ENCODE peak calls at places on chromosomes 7 and 10, in six cellular contexts. One of them, this sample, is unnamed. For H3K27me3, the result is how much of the 10 kb centered on the place peaks cover.

GRCh38 chr10:22825841-22826240 is 102.0 kb upstream of the ARMC3 start:
- DNase-seq in sigmoid colon: no peak
- DNase-seq in pancreas: no peak
- DNase-seq in lower lobe of right lung: peak
- DNase-seq in fibroblast of lung: no peak
- DNase-seq in endothelial cell of umbilical vein: no peak
- DNase-seq in this sample: no peak

GRCh38 chr10:93861825-93862224 is 32.0 kb upstream of the SLC35G1 start:
- DNase-seq in fibroblast of lung: no peak
- DNase-seq in lower lobe of right lung: no peak
- DNase-seq in endothelial cell of umbilical vein: no peak
- DNase-seq in sigmoid colon: no peak
- DNase-seq in pancreas: no peak
- DNase-seq in this sample: no peak

GRCh38 chr10:3057946-3058345 is 9.4 kb upstream of the PFKP start:
- DNase-seq in endothelial cell of umbilical vein: no peak
- DNase-seq in pancreas: no peak
- DNase-seq in fibroblast of lung: no peak
- DNase-seq in lower lobe of right lung: no peak
- DNase-seq in sigmoid colon: peak
- DNase-seq in this sample: no peak

GRCh38 chr10:14412624-14413023 is 81.9 kb upstream of the FRMD4A start:
- DNase-seq in sigmoid colon: no peak
- DNase-seq in endothelial cell of umbilical vein: no peak
- DNase-seq in pancreas: no peak
- DNase-seq in fibroblast of lung: no peak
- DNase-seq in lower lobe of right lung: no peak
- DNase-seq in this sample: no peak

GRCh38 chr7:110607050-110607862 is 483.7 kb upstream of the LRRN3 start:
- DNase-seq in pancreas: no peak
- DNase-seq in lower lobe of right lung: no peak
- DNase-seq in sigmoid colon: no peak
- DNase-seq in fibroblast of lung: no peak
- DNase-seq in endothelial cell of umbilical vein: no peak
- DNase-seq in this sample: no peak

GRCh38 chr10:59181668-59182067 is 5.2 kb downstream of the PHYHIPL start:
- DNase-seq in sigmoid colon: no peak
- DNase-seq in fibroblast of lung: peak
- DNase-seq in lower lobe of right lung: no peak
- DNase-seq in endothelial cell of umbilical vein: peak
- DNase-seq in pancreas: no peak
- DNase-seq in this sample: no peak

GRCh38 chr7:47956220-47956619 is 8.0 kb upstream of the PKD1L1 start:
- DNase-seq in endothelial cell of umbilical vein: no peak
- DNase-seq in pancreas: no peak
- DNase-seq in fibroblast of lung: no peak
- DNase-seq in sigmoid colon: no peak
- DNase-seq in lower lobe of right lung: no peak
- DNase-seq in this sample: no peak

GRCh38 chr7:33939121-33939520 is 33.8 kb downstream of the BMPER start:
- DNase-seq in fibroblast of lung: no peak
- DNase-seq in endothelial cell of umbilical vein: no peak
- DNase-seq in lower lobe of right lung: no peak
- DNase-seq in pancreas: no peak
- DNase-seq in sigmoid colon: no peak
- DNase-seq in this sample: no peak

GRCh38 chr7:29956477-29956836 is 33.1 kb downstream of the SCRN1 start:
- DNase-seq in pancreas: no peak
- DNase-seq in lower lobe of right lung: no peak
- DNase-seq in fibroblast of lung: no peak
- DNase-seq in endothelial cell of umbilical vein: no peak
- DNase-seq in sigmoid colon: no peak
- DNase-seq in this sample: no peak

GRCh38 chr7:144452064-144452463 is 48.6 kb upstream of the NOBOX start:
- DNase-seq in fibroblast of lung: no peak
- DNase-seq in sigmoid colon: no peak
- DNase-seq in endothelial cell of umbilical vein: no peak
- DNase-seq in lower lobe of right lung: no peak
- DNase-seq in pancreas: no peak
- DNase-seq in this sample: no peak

GRCh38 chr7:16657656-16658279 is 11.8 kb downstream of the BZW2 start:
- DNase-seq in sigmoid colon: no peak
- DNase-seq in endothelial cell of umbilical vein: no peak
- DNase-seq in lower lobe of right lung: no peak
- DNase-seq in fibroblast of lung: peak
- DNase-seq in pancreas: no peak
- DNase-seq in this sample: no peak

GRCh38 chr7:104979167-104979841 is 34.7 kb upstream of the KMT2E start:
- DNase-seq in sigmoid colon: no peak
- DNase-seq in lower lobe of right lung: no peak
- DNase-seq in endothelial cell of umbilical vein: no peak
- DNase-seq in pancreas: no peak
- DNase-seq in fibroblast of lung: peak
- DNase-seq in this sample: no peak

GRCh38 chr7:123627859-123628258 is 26.2 kb downstream of the ASB15 start:
- DNase-seq in lower lobe of right lung: no peak
- DNase-seq in sigmoid colon: no peak
- DNase-seq in pancreas: no peak
- DNase-seq in fibroblast of lung: no peak
- DNase-seq in endothelial cell of umbilical vein: no peak
- DNase-seq in this sample: no peak

GRCh38 chr7:114574384-114574783 is 159.8 kb downstream of the FOXP2 start:
- DNase-seq in endothelial cell of umbilical vein: no peak
- DNase-seq in lower lobe of right lung: no peak
- DNase-seq in sigmoid colon: no peak
- DNase-seq in fibroblast of lung: peak
- DNase-seq in pancreas: no peak
- DNase-seq in this sample: no peak

GRCh38 chr10:71618598-71618997 is 101.0 kb downstream of the C10orf105 start:
- DNase-seq in sigmoid colon: no peak
- DNase-seq in pancreas: no peak
- DNase-seq in lower lobe of right lung: no peak
- DNase-seq in endothelial cell of umbilical vein: no peak
- DNase-seq in fibroblast of lung: no peak
- DNase-seq in this sample: no peak

GRCh38 chr7:14754631-14755030 is 147.9 kb downstream of the DGKB start:
- DNase-seq in sigmoid colon: no peak
- DNase-seq in pancreas: no peak
- DNase-seq in fibroblast of lung: peak
- DNase-seq in lower lobe of right lung: no peak
- DNase-seq in endothelial cell of umbilical vein: peak
- DNase-seq in this sample: no peak

GRCh38 chr10:29317027-29317420 is 28.2 kb downstream of the LYZL1 start:
- DNase-seq in lower lobe of right lung: no peak
- DNase-seq in fibroblast of lung: peak
- DNase-seq in sigmoid colon: no peak
- DNase-seq in endothelial cell of umbilical vein: peak
- DNase-seq in pancreas: no peak
- DNase-seq in this sample: no peak

GRCh38 chr7:72217151-72217550 is 195.0 kb downstream of the CALN1 start:
- DNase-seq in fibroblast of lung: no peak
- DNase-seq in sigmoid colon: no peak
- DNase-seq in lower lobe of right lung: no peak
- DNase-seq in endothelial cell of umbilical vein: no peak
- DNase-seq in pancreas: no peak
- DNase-seq in this sample: no peak

GRCh38 chr10:101351017-101351416 is 2.9 kb upstream of the BTRC start:
- DNase-seq in pancreas: no peak
- DNase-seq in lower lobe of right lung: no peak
- DNase-seq in fibroblast of lung: no peak
- DNase-seq in endothelial cell of umbilical vein: no peak
- DNase-seq in sigmoid colon: no peak
- DNase-seq in this sample: no peak

GRCh38 chr10:121088524-121088923 is 237.4 kb downstream of the WDR11 start:
- DNase-seq in endothelial cell of umbilical vein: no peak
- DNase-seq in pancreas: no peak
- DNase-seq in lower lobe of right lung: no peak
- DNase-seq in sigmoid colon: no peak
- DNase-seq in fibroblast of lung: no peak
- DNase-seq in this sample: no peak

GRCh38 chr10:46225597-46225996 is 61.2 kb upstream of the ANTXRL start:
- DNase-seq in pancreas: peak
- DNase-seq in fibroblast of lung: no peak
- DNase-seq in endothelial cell of umbilical vein: no peak
- DNase-seq in lower lobe of right lung: no peak
- DNase-seq in sigmoid colon: peak
- DNase-seq in this sample: no peak

GRCh38 chr10:7111574-7111973 is 299.3 kb downstream of the SFMBT2 start:
- DNase-seq in sigmoid colon: no peak
- DNase-seq in fibroblast of lung: peak
- DNase-seq in pancreas: no peak
- DNase-seq in lower lobe of right lung: no peak
- DNase-seq in endothelial cell of umbilical vein: peak
- DNase-seq in this sample: no peak

GRCh38 chr7:148883233-148884048 is 650 bp downstream of the EZH2 start:
- DNase-seq in endothelial cell of umbilical vein: peak
- DNase-seq in lower lobe of right lung: peak
- DNase-seq in sigmoid colon: peak
- DNase-seq in pancreas: peak
- DNase-seq in fibroblast of lung: no peak
- DNase-seq in this sample: peak

GRCh38 chr7:134669845-134670373 is 23.3 kb downstream of the BPGM start:
- DNase-seq in lower lobe of right lung: peak
- DNase-seq in pancreas: peak
- DNase-seq in fibroblast of lung: peak
- DNase-seq in endothelial cell of umbilical vein: peak
- DNase-seq in sigmoid colon: no peak
- DNase-seq in this sample: no peak

GRCh38 chr10:74634995-74635536 is 191.3 kb upstream of the KAT6B start:
- DNase-seq in pancreas: no peak
- DNase-seq in endothelial cell of umbilical vein: no peak
- DNase-seq in sigmoid colon: no peak
- DNase-seq in lower lobe of right lung: no peak
- DNase-seq in fibroblast of lung: no peak
- DNase-seq in this sample: no peak

GRCh38 chr10:122060250-122060649 is 71.3 kb downstream of the TACC2 start:
- DNase-seq in sigmoid colon: peak
- DNase-seq in lower lobe of right lung: no peak
- DNase-seq in pancreas: no peak
- DNase-seq in endothelial cell of umbilical vein: no peak
- DNase-seq in fibroblast of lung: peak
- DNase-seq in this sample: no peak

GRCh38 chr10:78924319-78925003 is 144.3 kb upstream of the ZMIZ1 start:
- DNase-seq in lower lobe of right lung: no peak
- DNase-seq in fibroblast of lung: no peak
- DNase-seq in endothelial cell of umbilical vein: no peak
- DNase-seq in sigmoid colon: no peak
- DNase-seq in pancreas: no peak
- DNase-seq in this sample: no peak

GRCh38 chr10:58802047-58802446 is 289.4 kb downstream of the BICC1 start:
- DNase-seq in fibroblast of lung: no peak
- DNase-seq in endothelial cell of umbilical vein: no peak
- DNase-seq in pancreas: no peak
- DNase-seq in lower lobe of right lung: no peak
- DNase-seq in sigmoid colon: no peak
- DNase-seq in this sample: no peak

GRCh38 chr10:121590772-121591171 is 7.5 kb downstream of the FGFR2 start:
- DNase-seq in endothelial cell of umbilical vein: no peak
- DNase-seq in pancreas: no peak
- DNase-seq in lower lobe of right lung: no peak
- DNase-seq in sigmoid colon: peak
- DNase-seq in fibroblast of lung: no peak
- DNase-seq in this sample: no peak

GRCh38 chr10:96417432-96417831 is 58.6 kb upstream of the OPALIN start:
- DNase-seq in lower lobe of right lung: no peak
- DNase-seq in pancreas: no peak
- DNase-seq in sigmoid colon: no peak
- DNase-seq in endothelial cell of umbilical vein: no peak
- DNase-seq in fibroblast of lung: peak
- DNase-seq in this sample: no peak

GRCh38 chr7:149381245-149381644 is 79.6 kb downstream of the ZNF777 start:
- DNase-seq in endothelial cell of umbilical vein: no peak
- DNase-seq in fibroblast of lung: no peak
- DNase-seq in sigmoid colon: no peak
- DNase-seq in lower lobe of right lung: no peak
- DNase-seq in pancreas: no peak
- DNase-seq in this sample: no peak

GRCh38 chr7:93414574-93414973 is 159.9 kb downstream of the CALCR start:
- DNase-seq in lower lobe of right lung: no peak
- DNase-seq in sigmoid colon: no peak
- DNase-seq in pancreas: no peak
- DNase-seq in endothelial cell of umbilical vein: no peak
- DNase-seq in fibroblast of lung: no peak
- DNase-seq in this sample: no peak

GRCh38 chr7:2051708-2052656 is 180.8 kb downstream of the MAD1L1 start:
- DNase-seq in pancreas: no peak
- DNase-seq in fibroblast of lung: no peak
- DNase-seq in endothelial cell of umbilical vein: no peak
- DNase-seq in lower lobe of right lung: no peak
- DNase-seq in sigmoid colon: no peak
- DNase-seq in this sample: no peak

GRCh38 chr10:95183132-95183450 is 10.9 kb upstream of the ACSM6 start:
- DNase-seq in fibroblast of lung: no peak
- DNase-seq in pancreas: no peak
- DNase-seq in endothelial cell of umbilical vein: no peak
- DNase-seq in lower lobe of right lung: no peak
- DNase-seq in sigmoid colon: no peak
- DNase-seq in this sample: no peak
- H3K27ac ChIP-seq in fibroblast of lung: peak
- H3K27ac ChIP-seq in pancreas: peak
- H3K27ac ChIP-seq in endothelial cell of umbilical vein: peak
- H3K27ac ChIP-seq in lower lobe of right lung: peak
- H3K27ac ChIP-seq in sigmoid colon: peak
- H3K27ac ChIP-seq in this sample: peak

GRCh38 chr7:55020481-55020871 is 1.7 kb downstream of the EGFR start:
- DNase-seq in pancreas: peak
- DNase-seq in fibroblast of lung: peak
- DNase-seq in endothelial cell of umbilical vein: no peak
- DNase-seq in sigmoid colon: peak
- DNase-seq in lower lobe of right lung: peak
- DNase-seq in this sample: no peak
- H3K27me3 ChIP-seq in pancreas: under half
- H3K27me3 ChIP-seq in fibroblast of lung: under half
- H3K27me3 ChIP-seq in endothelial cell of umbilical vein: under half
- H3K27me3 ChIP-seq in sigmoid colon: under half
- H3K27me3 ChIP-seq in lower lobe of right lung: under half
- H3K27me3 ChIP-seq in this sample: under half

DNA sequence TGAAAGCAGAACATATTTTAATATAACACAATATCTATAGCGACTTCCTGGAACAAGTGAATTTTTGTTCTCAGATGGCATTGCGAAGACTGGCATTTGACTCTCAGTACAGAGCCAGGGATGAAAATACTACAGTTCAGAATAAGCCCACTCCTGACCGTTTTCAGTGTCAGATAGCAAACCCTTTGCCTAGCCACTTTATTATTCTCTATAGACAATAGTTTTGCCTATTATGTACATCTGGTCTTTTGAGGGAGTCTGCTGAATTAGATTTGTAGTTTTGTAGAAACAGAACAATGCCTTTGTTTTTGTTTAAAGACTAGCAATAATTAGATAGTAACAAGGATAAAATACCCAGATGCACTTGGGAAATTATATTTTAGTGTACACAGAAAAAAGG is 2.3 kb downstream of the MINPP1 start:
- DNase-seq in fibroblast of lung: no peak
- DNase-seq in lower lobe of right lung: no peak
- DNase-seq in sigmoid colon: no peak
- DNase-seq in pancreas: no peak
- DNase-seq in endothelial cell of umbilical vein: no peak
- DNase-seq in this sample: no peak
- H3K4me3 ChIP-seq in fibroblast of lung: peak
- H3K4me3 ChIP-seq in lower lobe of right lung: no peak
- H3K4me3 ChIP-seq in sigmoid colon: no peak
- H3K4me3 ChIP-seq in pancreas: no peak
- H3K4me3 ChIP-seq in endothelial cell of umbilical vein: no peak
- H3K4me3 ChIP-seq in this sample: peak

GRCh38 chr10:32237644-32238345 is 109.2 kb downstream of the EPC1 start:
- DNase-seq in sigmoid colon: no peak
- DNase-seq in fibroblast of lung: peak
- DNase-seq in endothelial cell of umbilical vein: no peak
- DNase-seq in lower lobe of right lung: no peak
- DNase-seq in pancreas: no peak
- DNase-seq in this sample: no peak
- H3K27ac ChIP-seq in sigmoid colon: no peak
- H3K27ac ChIP-seq in fibroblast of lung: no peak
- H3K27ac ChIP-seq in endothelial cell of umbilical vein: no peak
- H3K27ac ChIP-seq in lower lobe of right lung: no peak
- H3K27ac ChIP-seq in pancreas: no peak
- H3K27ac ChIP-seq in this sample: no peak